ENCODE peak calls at places on chromosomes 6 and 20, in nine cellular contexts. R is thyroid gland, X is heart right ventricle, S is GM12864, Y is tibial nerve, M is H9, L is fibroblast of lung, U is GM12878, T is ascending aorta. Q is an unnamed sample.

GRCh38 chr6:134464690-134465411 is 146.9 kb upstream of the SGK1 start:
- DNase-seq in R (no peak), X (no peak), S (no peak), Y (no peak), M (no peak), L (peak; percentile 53), U (no peak), T (no peak), Q (no peak)

GRCh38 chr20:24761220-24762065 is 187.6 kb upstream of the CST7 start:
- DNase-seq in R (no peak), X (no peak), S (no peak), Y (no peak), M (peak; percentile 13), L (no peak), U (no peak), T (no peak), Q (no peak)

GRCh38 chr6:41073968-41074691 is 1.4 kb downstream of the NFYA start:
- DNase-seq in R (no peak), X (no peak), S (no peak), Y (no peak), M (no peak), L (peak; percentile 46), U (no peak), T (no peak), Q (no peak)

GRCh38 chr20:2973574-2973973 is 69.8 kb upstream of the GNRH2 start:
- DNase-seq in R (no peak), X (no peak), S (no peak), Y (no peak), M (no peak), L (no peak), U (no peak), T (no peak), Q (no peak)

GRCh38 chr6:117448011-117448410 is 22.3 kb upstream of the ROS1 start:
- DNase-seq in R (no peak), X (no peak), S (no peak), Y (no peak), M (no peak), L (no peak), U (no peak), T (no peak), Q (no peak)

GRCh38 chr6:41100871-41101287 is 28.1 kb downstream of the NFYA start:
- DNase-seq in R (no peak), X (no peak), S (no peak), Y (no peak), M (peak; percentile 97), L (no peak), U (no peak), T (no peak), Q (peak; percentile 85)

GRCh38 chr6:148925701-148926100 is 178.9 kb downstream of the UST start:
- DNase-seq in R (no peak), X (no peak), S (no peak), Y (no peak), M (no peak), L (no peak), U (no peak), T (no peak), Q (no peak)

GRCh38 chr6:149925253-149925973 is 2.5 kb upstream of the RAET1G start:
- DNase-seq in R (peak; percentile 27), X (no peak), S (no peak), Y (no peak), M (no peak), L (no peak), U (no peak), T (no peak), Q (peak; percentile 39)

GRCh38 chr6:165729307-165729936 is 66.4 kb upstream of the PDE10A start:
- DNase-seq in R (peak; percentile 48), X (peak; percentile 55), S (no peak), Y (no peak), M (no peak), L (peak; percentile 7), U (no peak), T (no peak), Q (peak; percentile 67)

GRCh38 chr6:160102956-160103824 is 18.4 kb upstream of the SLC22A1 start:
- DNase-seq in R (no peak), X (no peak), S (no peak), Y (no peak), M (peak; percentile 66), L (peak; percentile 21), U (no peak), T (peak; percentile 76), Q (peak; percentile 39)

GRCh38 chr6:168179702-168180382 is 100.8 kb upstream of the FRMD1 start:
- DNase-seq in R (no peak), X (no peak), S (no peak), Y (no peak), M (peak; percentile 20), L (no peak), U (no peak), T (peak; percentile 41), Q (no peak)

GRCh38 chr20:35742741-35743523 is 872 bp upstream of the RBM39 start:
- DNase-seq in R (peak; percentile 18), X (no peak), S (peak; percentile 77), Y (no peak), M (no peak), L (peak; percentile 43), U (peak; percentile 59), T (no peak), Q (no peak)

GRCh38 chr6:70627500-70628254 is 40.0 kb upstream of the SMAP1 start:
- DNase-seq in R (no peak), X (no peak), S (no peak), Y (no peak), M (no peak), L (no peak), U (no peak), T (no peak), Q (no peak)

GRCh38 chr6:133467231-133467981 is 226.2 kb downstream of the EYA4 start:
- DNase-seq in R (no peak), X (no peak), S (no peak), Y (no peak), M (no peak), L (peak; percentile 20), U (no peak), T (no peak), Q (no peak)

GRCh38 chr20:6994452-6994851 is 227.0 kb downstream of the BMP2 start:
- DNase-seq in R (no peak), X (no peak), S (no peak), Y (no peak), M (no peak), L (peak; percentile 50), U (no peak), T (no peak), Q (no peak)

GRCh38 chr20:44264287-44264686 is 17.2 kb downstream of the GDAP1L1 start:
- DNase-seq in R (no peak), X (no peak), S (no peak), Y (no peak), M (no peak), L (no peak), U (no peak), T (no peak), Q (no peak)

DNA sequence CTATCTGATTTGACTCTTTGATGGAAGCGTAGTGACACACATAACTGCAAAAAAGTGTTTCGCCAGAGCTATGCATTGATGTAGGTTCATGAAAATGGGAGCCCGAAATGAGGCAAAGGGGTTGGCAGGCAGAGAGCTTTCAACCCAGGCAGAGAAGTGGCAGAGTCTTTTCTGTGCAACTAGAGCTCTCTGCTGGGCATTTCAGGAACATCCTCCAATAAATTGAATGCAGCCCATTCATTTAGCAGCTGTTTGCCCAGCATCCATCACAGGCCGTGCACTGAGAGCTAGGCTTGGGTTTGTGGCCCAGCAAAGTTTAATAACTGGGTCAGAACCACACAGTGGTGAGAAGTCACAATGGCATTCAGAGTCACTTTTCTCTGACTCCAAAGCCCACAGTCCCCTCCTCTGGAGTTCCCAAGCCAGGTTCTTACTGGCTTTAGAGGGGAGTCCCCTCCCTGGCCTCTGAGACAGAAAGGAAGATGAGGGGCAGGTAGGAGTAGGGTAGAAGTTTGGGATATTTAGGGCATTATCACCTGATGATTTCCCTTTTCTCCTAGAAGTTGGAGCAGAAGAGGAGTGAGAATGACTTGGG is 31.8 kb upstream of the ELMO2 start:
- DNase-seq in R (peak; percentile 1), X (peak; percentile 5), S (no peak), Y (no peak), M (no peak), L (peak; percentile 67), U (no peak), T (no peak), Q (peak; percentile 9)
- TF ChIP-seq CTCF in R (no peak), X (peak; percentile 30), S (peak; percentile 36), Y (no peak), M (peak; percentile 65), L (peak; percentile 57), U (peak; percentile 22), T (no peak), Q (no peak)

DNA sequence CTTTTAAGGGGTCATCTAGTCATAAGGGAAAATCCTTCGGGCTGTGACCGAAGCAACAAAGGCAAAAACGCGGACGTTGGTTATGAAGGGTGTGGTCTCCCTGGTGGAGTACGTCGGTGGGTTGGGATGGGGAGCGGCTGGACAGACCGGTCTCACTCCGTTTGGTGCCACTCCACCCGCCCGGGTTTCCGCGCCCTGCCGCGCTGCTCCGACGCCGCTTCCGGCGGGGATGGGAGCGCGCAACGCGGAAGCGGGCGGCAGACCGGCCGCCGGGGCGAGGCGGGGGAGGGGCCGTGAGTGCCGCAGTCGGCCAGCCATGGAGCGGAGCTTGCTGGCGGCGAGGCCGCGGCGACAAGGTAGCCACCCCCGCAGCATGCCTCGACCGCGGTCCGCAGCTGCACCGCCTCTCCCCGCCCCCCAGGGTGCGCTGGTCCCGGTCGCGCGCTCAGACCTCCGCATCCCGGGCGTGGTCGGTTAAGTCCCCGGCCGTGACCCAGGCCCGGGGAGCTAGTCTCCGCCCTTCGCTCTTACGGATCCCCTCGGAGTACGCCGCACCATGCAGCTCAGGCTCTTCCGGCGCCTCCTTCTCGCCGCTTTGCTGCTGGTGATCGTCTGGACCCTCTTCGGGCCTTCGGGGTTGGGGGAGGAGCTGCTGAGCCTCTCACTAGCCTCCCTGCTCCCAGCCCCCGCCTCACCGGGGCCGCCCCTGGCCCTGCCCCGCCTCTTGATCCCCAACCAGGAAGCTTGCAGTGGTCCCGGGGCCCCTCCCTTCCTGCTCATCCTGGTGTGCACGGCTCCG is at the start of gene B3GALT4:
- DNase-seq in R (peak; percentile 73), X (peak; percentile 79), S (peak; percentile 52), Y (peak; percentile 48), M (peak; percentile 96), L (peak; percentile 69), U (peak; percentile 49), T (peak; percentile 84), Q (peak; percentile 66)
- TF ChIP-seq CTCF in R (peak; percentile 50), X (peak; percentile 62), S (peak; percentile 60), Y (peak; percentile 63), M (peak; percentile 66), L (peak; percentile 33), U (peak; percentile 34), T (peak; percentile 57), Q (peak; percentile 76)

DNA sequence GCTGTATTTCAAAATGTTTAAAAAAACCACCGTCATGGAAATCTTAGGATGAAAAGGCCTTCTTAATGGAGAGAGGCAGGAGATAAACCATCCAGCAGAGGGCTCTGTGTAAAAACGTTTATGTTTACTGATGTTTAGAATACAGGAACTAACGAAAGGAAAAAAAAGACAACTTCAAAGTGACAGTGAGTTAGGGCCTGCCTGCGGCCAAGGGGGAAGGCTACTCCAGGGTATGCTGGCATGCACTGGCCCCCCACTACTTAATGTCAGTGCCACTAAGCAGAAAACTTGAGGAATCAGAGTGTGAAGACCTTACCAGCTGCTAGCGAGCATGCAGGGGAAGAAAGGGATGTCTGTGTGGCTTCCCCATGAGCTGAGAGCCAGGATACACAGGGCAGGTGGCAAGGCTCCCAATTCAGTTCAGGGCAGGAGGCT is 47.7 kb downstream of the AKAP7 start:
- DNase-seq in R (no peak), X (no peak), S (no peak), Y (no peak), M (peak; percentile 49), L (peak; percentile 65), U (no peak), T (no peak), Q (peak; percentile 15)
- TF ChIP-seq CTCF in R (no peak), X (peak; percentile 28), S (peak; percentile 34), Y (peak; percentile 33), M (peak; percentile 73), L (peak; percentile 65), U (peak; percentile 45), T (no peak), Q (peak; percentile 42)

GRCh38 chr20:40678286-40678835 is 10.7 kb downstream of the MAFB start:
- DNase-seq in R (peak; percentile 54), X (no peak), S (no peak), Y (no peak), M (no peak), L (no peak), U (no peak), T (no peak), Q (no peak)
- TF ChIP-seq CTCF in R (no peak), X (no peak), S (no peak), Y (no peak), M (no peak), L (no peak), U (no peak), T (no peak), Q (no peak)